ENCODE peak calls at places on chromosomes 7 and 10, in seven cellular contexts. One of them, this sample, is unnamed.

GRCh38 chr7:6161463-6162330 is 110.7 kb downstream of the CYTH3 start:
- DNase-seq in mesenchymal stem cell: no peak
- DNase-seq in H1: no peak
- DNase-seq in IMR-90: no peak
- DNase-seq in mesendoderm: no peak
- DNase-seq in H9: no peak
- DNase-seq in trophoblast cell: no peak
- DNase-seq in this sample: no peak

GRCh38 chr7:141208539-141208938 is 134.7 kb downstream of the TMEM178B start:
- DNase-seq in mesenchymal stem cell: no peak
- DNase-seq in H1: no peak
- DNase-seq in IMR-90: no peak
- DNase-seq in mesendoderm: peak
- DNase-seq in H9: peak
- DNase-seq in trophoblast cell: no peak
- DNase-seq in this sample: no peak

GRCh38 chr10:101903827-101904520 is 60.4 kb upstream of the KCNIP2 start:
- DNase-seq in mesenchymal stem cell: peak
- DNase-seq in H1: no peak
- DNase-seq in IMR-90: peak
- DNase-seq in mesendoderm: no peak
- DNase-seq in H9: no peak
- DNase-seq in trophoblast cell: no peak
- DNase-seq in this sample: no peak

GRCh38 chr10:42488416-42488815 is 150.0 kb downstream of the ZNF33B start:
- DNase-seq in mesenchymal stem cell: no peak
- DNase-seq in H1: no peak
- DNase-seq in IMR-90: peak
- DNase-seq in mesendoderm: no peak
- DNase-seq in H9: no peak
- DNase-seq in trophoblast cell: peak
- DNase-seq in this sample: no peak

GRCh38 chr10:84224411-84225028 is 824 bp downstream of the LRIT2 start:
- DNase-seq in mesenchymal stem cell: peak
- DNase-seq in H1: no peak
- DNase-seq in IMR-90: no peak
- DNase-seq in mesendoderm: peak
- DNase-seq in H9: peak
- DNase-seq in trophoblast cell: peak
- DNase-seq in this sample: peak

GRCh38 chr10:116385311-116385710 is 42.3 kb upstream of the PNLIPRP3 start:
- DNase-seq in mesenchymal stem cell: no peak
- DNase-seq in H1: no peak
- DNase-seq in IMR-90: no peak
- DNase-seq in mesendoderm: peak
- DNase-seq in H9: peak
- DNase-seq in trophoblast cell: no peak
- DNase-seq in this sample: no peak

GRCh38 chr7:5831196-5831595 is 49.4 kb upstream of the OCM start:
- DNase-seq in mesenchymal stem cell: no peak
- DNase-seq in H1: no peak
- DNase-seq in IMR-90: peak
- DNase-seq in mesendoderm: peak
- DNase-seq in H9: peak
- DNase-seq in trophoblast cell: no peak
- DNase-seq in this sample: peak

GRCh38 chr10:6915307-6915706 is 335.2 kb upstream of the PRKCQ start:
- DNase-seq in mesenchymal stem cell: no peak
- DNase-seq in H1: no peak
- DNase-seq in IMR-90: no peak
- DNase-seq in mesendoderm: no peak
- DNase-seq in H9: no peak
- DNase-seq in trophoblast cell: no peak
- DNase-seq in this sample: no peak

GRCh38 chr10:97384156-97384555 is 17.0 kb downstream of the RRP12 start:
- DNase-seq in mesenchymal stem cell: no peak
- DNase-seq in H1: no peak
- DNase-seq in IMR-90: no peak
- DNase-seq in mesendoderm: no peak
- DNase-seq in H9: no peak
- DNase-seq in trophoblast cell: no peak
- DNase-seq in this sample: no peak

GRCh38 chr7:8221603-8222002 is 40.4 kb downstream of the ICA1 start:
- DNase-seq in mesenchymal stem cell: no peak
- DNase-seq in H1: peak
- DNase-seq in IMR-90: no peak
- DNase-seq in mesendoderm: peak
- DNase-seq in H9: no peak
- DNase-seq in trophoblast cell: no peak
- DNase-seq in this sample: peak

GRCh38 chr7:13628231-13629001 is 361.1 kb downstream of the ETV1 start:
- DNase-seq in mesenchymal stem cell: peak
- DNase-seq in H1: no peak
- DNase-seq in IMR-90: peak
- DNase-seq in mesendoderm: peak
- DNase-seq in H9: no peak
- DNase-seq in trophoblast cell: peak
- DNase-seq in this sample: no peak

GRCh38 chr10:29273478-29273877 is 15.4 kb upstream of the LYZL1 start:
- DNase-seq in mesenchymal stem cell: peak
- DNase-seq in H1: no peak
- DNase-seq in IMR-90: no peak
- DNase-seq in mesendoderm: peak
- DNase-seq in H9: no peak
- DNase-seq in trophoblast cell: no peak
- DNase-seq in this sample: no peak
- H3K23ac ChIP-seq in mesenchymal stem cell: no peak
- H3K23ac ChIP-seq in H1: no peak
- H3K23ac ChIP-seq in IMR-90: no peak
- H3K23ac ChIP-seq in mesendoderm: no peak
- H3K23ac ChIP-seq in H9: no peak
- H3K23ac ChIP-seq in trophoblast cell: no peak
- H3K23ac ChIP-seq in this sample: no peak

GRCh38 chr10:126160571-126160970 is 227.7 kb downstream of the ADAM12 start:
- DNase-seq in mesenchymal stem cell: no peak
- DNase-seq in H1: no peak
- DNase-seq in IMR-90: no peak
- DNase-seq in mesendoderm: peak
- DNase-seq in H9: peak
- DNase-seq in trophoblast cell: no peak
- DNase-seq in this sample: no peak

GRCh38 chr10:126158537-126158936 is 229.7 kb downstream of the ADAM12 start:
- DNase-seq in mesenchymal stem cell: no peak
- DNase-seq in H1: no peak
- DNase-seq in IMR-90: no peak
- DNase-seq in mesendoderm: no peak
- DNase-seq in H9: no peak
- DNase-seq in trophoblast cell: no peak
- DNase-seq in this sample: no peak

GRCh38 chr10:126158090-126158489 is 230.2 kb downstream of the ADAM12 start:
- DNase-seq in mesenchymal stem cell: no peak
- DNase-seq in H1: no peak
- DNase-seq in IMR-90: no peak
- DNase-seq in mesendoderm: no peak
- DNase-seq in H9: no peak
- DNase-seq in trophoblast cell: no peak
- DNase-seq in this sample: no peak

GRCh38 chr10:126161691-126162090 is 226.6 kb downstream of the ADAM12 start:
- DNase-seq in mesenchymal stem cell: no peak
- DNase-seq in H1: no peak
- DNase-seq in IMR-90: no peak
- DNase-seq in mesendoderm: no peak
- DNase-seq in H9: no peak
- DNase-seq in trophoblast cell: no peak
- DNase-seq in this sample: no peak

GRCh38 chr10:126160971-126161630 is 227.2 kb downstream of the ADAM12 start:
- DNase-seq in mesenchymal stem cell: peak
- DNase-seq in H1: no peak
- DNase-seq in IMR-90: peak
- DNase-seq in mesendoderm: peak
- DNase-seq in H9: peak
- DNase-seq in trophoblast cell: no peak
- DNase-seq in this sample: no peak
- H3K23ac ChIP-seq in mesenchymal stem cell: no peak
- H3K23ac ChIP-seq in H1: no peak
- H3K23ac ChIP-seq in IMR-90: no peak
- H3K23ac ChIP-seq in mesendoderm: no peak
- H3K23ac ChIP-seq in H9: no peak
- H3K23ac ChIP-seq in trophoblast cell: no peak
- H3K23ac ChIP-seq in this sample: no peak

GRCh38 chr10:30674796-30675195 is 45.2 kb upstream of the LYZL2 start:
- DNase-seq in mesenchymal stem cell: no peak
- DNase-seq in H1: no peak
- DNase-seq in IMR-90: no peak
- DNase-seq in mesendoderm: no peak
- DNase-seq in H9: no peak
- DNase-seq in trophoblast cell: no peak
- DNase-seq in this sample: no peak
- H3K23ac ChIP-seq in mesenchymal stem cell: no peak
- H3K23ac ChIP-seq in H1: no peak
- H3K23ac ChIP-seq in IMR-90: no peak
- H3K23ac ChIP-seq in mesendoderm: no peak
- H3K23ac ChIP-seq in H9: no peak
- H3K23ac ChIP-seq in trophoblast cell: no peak
- H3K23ac ChIP-seq in this sample: no peak

DNA sequence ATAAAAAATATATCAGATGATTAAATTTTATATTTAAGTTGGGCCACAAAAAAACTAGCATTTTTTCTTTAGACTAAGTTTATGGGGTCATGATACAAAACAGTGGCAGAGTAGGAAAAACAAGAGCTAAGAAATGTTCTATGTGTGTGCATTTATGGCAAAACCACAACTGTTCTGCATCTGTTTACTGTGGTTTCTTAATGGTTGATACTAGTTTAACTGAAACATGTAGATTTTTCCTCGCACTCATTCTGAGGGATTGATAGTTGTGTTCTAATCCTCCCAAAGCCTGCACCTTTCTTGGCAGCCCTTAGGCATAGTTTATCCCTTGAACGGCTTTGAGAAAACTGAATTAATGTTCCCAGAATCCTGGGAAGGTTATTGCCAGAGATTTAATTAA is 66.6 kb upstream of the PHYHIPL start:
- DNase-seq in mesenchymal stem cell: peak
- DNase-seq in H1: no peak
- DNase-seq in IMR-90: no peak
- DNase-seq in mesendoderm: no peak
- DNase-seq in H9: no peak
- DNase-seq in trophoblast cell: no peak
- DNase-seq in this sample: no peak
- H3K23ac ChIP-seq in mesenchymal stem cell: no peak
- H3K23ac ChIP-seq in H1: no peak
- H3K23ac ChIP-seq in IMR-90: no peak
- H3K23ac ChIP-seq in mesendoderm: no peak
- H3K23ac ChIP-seq in H9: no peak
- H3K23ac ChIP-seq in trophoblast cell: no peak
- H3K23ac ChIP-seq in this sample: no peak

GRCh38 chr7:48837266-48837665 is 87.1 kb upstream of the CDC14C start:
- DNase-seq in mesenchymal stem cell: no peak
- DNase-seq in H1: no peak
- DNase-seq in IMR-90: no peak
- DNase-seq in mesendoderm: no peak
- DNase-seq in H9: no peak
- DNase-seq in trophoblast cell: no peak
- DNase-seq in this sample: no peak
- H3K23ac ChIP-seq in mesenchymal stem cell: no peak
- H3K23ac ChIP-seq in H1: no peak
- H3K23ac ChIP-seq in IMR-90: no peak
- H3K23ac ChIP-seq in mesendoderm: no peak
- H3K23ac ChIP-seq in H9: no peak
- H3K23ac ChIP-seq in trophoblast cell: no peak
- H3K23ac ChIP-seq in this sample: no peak

GRCh38 chr7:71393661-71394060 is 261.7 kb downstream of the GALNT17 start:
- DNase-seq in mesenchymal stem cell: no peak
- DNase-seq in H1: no peak
- DNase-seq in IMR-90: no peak
- DNase-seq in mesendoderm: no peak
- DNase-seq in H9: no peak
- DNase-seq in trophoblast cell: no peak
- DNase-seq in this sample: no peak
- H3K23ac ChIP-seq in mesenchymal stem cell: no peak
- H3K23ac ChIP-seq in H1: no peak
- H3K23ac ChIP-seq in IMR-90: no peak
- H3K23ac ChIP-seq in mesendoderm: no peak
- H3K23ac ChIP-seq in H9: no peak
- H3K23ac ChIP-seq in trophoblast cell: no peak
- H3K23ac ChIP-seq in this sample: no peak

GRCh38 chr7:158321936-158322615 is 265.5 kb downstream of the PTPRN2 start:
- DNase-seq in mesenchymal stem cell: no peak
- DNase-seq in H1: no peak
- DNase-seq in IMR-90: no peak
- DNase-seq in mesendoderm: no peak
- DNase-seq in H9: peak
- DNase-seq in trophoblast cell: no peak
- DNase-seq in this sample: no peak

GRCh38 chr7:158318511-158318913 is 269.1 kb downstream of the PTPRN2 start:
- DNase-seq in mesenchymal stem cell: no peak
- DNase-seq in H1: no peak
- DNase-seq in IMR-90: no peak
- DNase-seq in mesendoderm: peak
- DNase-seq in H9: peak
- DNase-seq in trophoblast cell: no peak
- DNase-seq in this sample: no peak

GRCh38 chr7:158322616-158323530 is 264.8 kb downstream of the PTPRN2 start:
- DNase-seq in mesenchymal stem cell: no peak
- DNase-seq in H1: no peak
- DNase-seq in IMR-90: no peak
- DNase-seq in mesendoderm: no peak
- DNase-seq in H9: peak
- DNase-seq in trophoblast cell: no peak
- DNase-seq in this sample: no peak

GRCh38 chr7:158321056-158321700 is 266.4 kb downstream of the PTPRN2 start:
- DNase-seq in mesenchymal stem cell: no peak
- DNase-seq in H1: no peak
- DNase-seq in IMR-90: no peak
- DNase-seq in mesendoderm: no peak
- DNase-seq in H9: peak
- DNase-seq in trophoblast cell: no peak
- DNase-seq in this sample: no peak

DNA sequence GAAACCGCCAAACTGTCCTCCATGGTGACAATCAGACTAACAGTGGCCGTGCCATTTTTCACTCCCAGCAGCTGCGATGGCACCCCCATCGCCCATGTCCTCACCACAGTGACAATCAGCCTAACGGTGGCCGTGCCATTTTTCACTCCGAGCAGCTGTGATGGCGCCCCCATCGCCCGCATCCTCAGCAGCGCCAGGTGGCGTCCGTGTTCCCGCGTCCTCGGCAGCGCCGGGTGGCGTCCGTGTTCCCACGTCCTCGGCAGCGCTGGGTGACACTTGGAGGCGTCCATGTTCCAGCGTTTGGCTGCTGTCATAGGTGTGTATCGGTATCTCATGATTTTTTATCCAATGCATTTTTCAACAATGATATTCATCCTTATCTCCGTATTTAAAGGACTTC is 267.3 kb downstream of the PTPRN2 start:
- DNase-seq in mesenchymal stem cell: no peak
- DNase-seq in H1: no peak
- DNase-seq in IMR-90: no peak
- DNase-seq in mesendoderm: no peak
- DNase-seq in H9: peak
- DNase-seq in trophoblast cell: no peak
- DNase-seq in this sample: no peak
- H3K23ac ChIP-seq in mesenchymal stem cell: no peak
- H3K23ac ChIP-seq in H1: no peak
- H3K23ac ChIP-seq in IMR-90: no peak
- H3K23ac ChIP-seq in mesendoderm: no peak
- H3K23ac ChIP-seq in H9: no peak
- H3K23ac ChIP-seq in trophoblast cell: no peak
- H3K23ac ChIP-seq in this sample: no peak

GRCh38 chr7:123662293-123662692 is 6.6 kb downstream of the LMOD2 start:
- DNase-seq in mesenchymal stem cell: no peak
- DNase-seq in H1: no peak
- DNase-seq in IMR-90: no peak
- DNase-seq in mesendoderm: no peak
- DNase-seq in H9: no peak
- DNase-seq in trophoblast cell: no peak
- DNase-seq in this sample: no peak
- H3K23ac ChIP-seq in mesenchymal stem cell: no peak
- H3K23ac ChIP-seq in H1: no peak
- H3K23ac ChIP-seq in IMR-90: no peak
- H3K23ac ChIP-seq in mesendoderm: no peak
- H3K23ac ChIP-seq in H9: no peak
- H3K23ac ChIP-seq in trophoblast cell: no peak
- H3K23ac ChIP-seq in this sample: no peak